ENCODE peak calls at places on chromosomes 6 and 20, in six cellular contexts. E is fibroblast of mammary gland; D is T-helper 17 cell; V is activated T-helper 1 cell treated with anti-CD3 and anti-CD28 coated beads, Interleukin-2, amount 50 U/mL, for 16 hours; P is left colon; T is NCI-H748 treated with DMSO at 0.1 percent for 48 hours. O is an unnamed sample.

GRCh38 chr6:52307900-52308372 is 23.4 kb upstream of the MCM3 start:
- DNase-seq in D (no peak), V (no peak), E (no peak), T (no peak), P (no peak), O (peak; percentile 10)

GRCh38 chr6:30615958-30616810 is 859 bp downstream of the PPP1R10 start:
- DNase-seq in P (no peak), V (no peak), E (peak; percentile 40), D (no peak), T (peak; percentile 64), O (peak; percentile 16)

GRCh38 chr6:149082320-149082719 is 235.2 kb upstream of the TAB2 start:
- DNase-seq in V (peak; percentile 68), P (peak; percentile 92), T (peak; percentile 55), E (peak; percentile 80), D (peak; percentile 58), O (peak; percentile 80)

GRCh38 chr6:28758046-28758817 is 165.6 kb downstream of the TRIM27 start:
- DNase-seq in E (peak; percentile 56), D (no peak), V (no peak), P (no peak), T (peak; percentile 90), O (peak; percentile 41)

GRCh38 chr6:125190667-125191066 is 37.1 kb downstream of the TPD52L1 start:
- DNase-seq in V (no peak), T (no peak), D (no peak), P (no peak), E (no peak), O (no peak)

GRCh38 chr6:36852481-36853147 is 13.4 kb upstream of the CPNE5 start:
- DNase-seq in V (no peak), T (no peak), P (no peak), D (no peak), E (peak; percentile 86), O (peak; percentile 68)

GRCh38 chr6:56096454-56096853 is 150.9 kb downstream of the COL21A1 start:
- DNase-seq in T (no peak), E (peak; percentile 22), P (no peak), V (no peak), D (no peak), O (no peak)

GRCh38 chr6:38404900-38405556 is 234.7 kb downstream of the BTBD9 start:
- DNase-seq in T (no peak), P (no peak), D (no peak), V (no peak), E (peak; percentile 33), O (no peak)

GRCh38 chr6:110468696-110469095 is 7.7 kb downstream of the SLC22A16 start:
- DNase-seq in E (no peak), T (no peak), D (no peak), V (no peak), P (no peak), O (no peak)

GRCh38 chr20:51500311-51500710 is 42.2 kb downstream of the NFATC2 start:
- DNase-seq in V (no peak), P (no peak), D (no peak), T (no peak), E (no peak), O (no peak)

GRCh38 chr6:11575408-11576033 is 38.0 kb downstream of the TMEM170B start:
- DNase-seq in T (peak; percentile 67), E (peak; percentile 82), D (no peak), P (peak; percentile 45), V (no peak), O (peak; percentile 86)

GRCh38 chr6:27767851-27768250 is 144.3 kb downstream of the OR2B2 start:
- DNase-seq in V (no peak), D (no peak), T (no peak), P (no peak), E (no peak), O (no peak)

GRCh38 chr20:3275064-3275935 is 36.3 kb upstream of the SLC4A11 start:
- DNase-seq in E (no peak), V (no peak), T (no peak), D (no peak), P (no peak), O (no peak)

GRCh38 chr20:16472045-16472872 is 101.0 kb downstream of the KIF16B start:
- DNase-seq in V (no peak), P (no peak), T (no peak), D (no peak), E (no peak), O (peak; percentile 35)

O was measured in fibroblast of villous mesenchyme.